ENCODE peak calls at places on chromosomes 6 and 20, in six cellular contexts. G is AG09309, O is ACHN, Z is NCI-H1436 treated with DMSO at 0.1 percent for 48 hours, S is fibroblast of mammary gland, D is ovary. F is an unnamed sample.

GRCh38 chr20:49381558-49382493 is 100.6 kb downstream of the KCNB1 start:
- DNase-seq in G (no peak), O (peak; percentile 66), Z (no peak), S (peak; percentile 59), D (peak; percentile 95), F (peak; percentile 75)

GRCh38 chr6:134740473-134741192 is 209.3 kb downstream of the ALDH8A1 start:
- DNase-seq in G (no peak), O (no peak), Z (no peak), S (peak; percentile 61), D (no peak), F (peak; percentile 22)

GRCh38 chr6:54847799-54848597 is 1.4 kb downstream of the FAM83B start:
- DNase-seq in G (peak; percentile 24), O (no peak), Z (no peak), S (peak; percentile 38), D (no peak), F (peak; percentile 54)

GRCh38 chr20:4898282-4898681 is 103.0 kb downstream of the SLC23A2 start:
- DNase-seq in G (peak; percentile 24), O (peak; percentile 75), Z (no peak), S (peak; percentile 89), D (peak; percentile 54), F (peak; percentile 54)

GRCh38 chr20:53738039-53738944 is 144.7 kb upstream of the ZNF217 start:
- DNase-seq in G (peak; percentile 88), O (no peak), Z (peak; percentile 64), S (peak; percentile 73), D (peak; percentile 41), F (peak; percentile 84)

GRCh38 chr20:50475879-50476292 is 34.3 kb upstream of the PTPN1 start:
- DNase-seq in G (no peak), O (peak; percentile 53), Z (no peak), S (peak; percentile 68), D (peak; percentile 77), F (peak; percentile 81)

GRCh38 chr6:56334937-56335336 is 87.6 kb upstream of the COL21A1 start:
- DNase-seq in G (no peak), O (no peak), Z (no peak), S (peak; percentile 97), D (no peak), F (no peak)

GRCh38 chr6:26097268-26097875 is 10.1 kb downstream of the HFE start:
- DNase-seq in G (no peak), O (peak; percentile 63), Z (no peak), S (peak; percentile 66), D (peak; percentile 61), F (peak; percentile 45)

GRCh38 chr6:30544666-30545272 is 11.5 kb downstream of the GNL1 start:
- DNase-seq in G (peak; percentile 46), O (peak; percentile 64), Z (no peak), S (peak; percentile 76), D (no peak), F (peak; percentile 72)

GRCh38 chr6:53128842-53129241 is 19.8 kb downstream of the GCM1 start:
- DNase-seq in G (peak; percentile 28), O (peak; percentile 62), Z (no peak), S (no peak), D (no peak), F (no peak)

GRCh38 chr6:113433506-113433991 is 423.6 kb upstream of the MARCKS start:
- DNase-seq in G (peak; percentile 91), O (no peak), Z (no peak), S (peak; percentile 87), D (no peak), F (no peak)

GRCh38 chr20:49627329-49627761 is 59.4 kb upstream of the PTGIS start:
- DNase-seq in G (no peak), O (no peak), Z (no peak), S (no peak), D (no peak), F (no peak)

GRCh38 chr6:16767765-16768514 is 6.7 kb upstream of the ATXN1 start:
- DNase-seq in G (no peak), O (no peak), Z (no peak), S (peak; percentile 18), D (no peak), F (no peak)